ENCODE peak calls at places on chromosomes 6 and 20, in ten cellular contexts. T is mammary epithelial cell, W is WTC11, L is ovary, M is GM20000, D is BE2C, Q is type B pancreatic cell, R is neural progenitor cell, V is lower lobe of right lung, Y is HL-60. P is an unnamed sample.

GRCh38 chr6:128336436-128337095 is 183.8 kb downstream of the PTPRK start:
- DNase-seq in Y (no peak), M (no peak), R (no peak), Q (no peak), W (no peak), L (no peak), T (no peak), D (no peak), V (no peak), P (no peak)

GRCh38 chr20:57361517-57361916 is 10.5 kb downstream of the RAE1 start:
- DNase-seq in T (peak), Q (no peak), L (no peak), Y (no peak), W (no peak), V (no peak), R (no peak), M (no peak), D (no peak), P (no peak)

GRCh38 chr6:102300350-102300749 is 906.8 kb downstream of the GRIK2 start:
- DNase-seq in V (no peak), D (no peak), W (no peak), T (peak), M (no peak), Y (no peak), L (no peak), R (no peak), Q (no peak), P (no peak)

GRCh38 chr6:9307786-9308185 is 872.4 kb upstream of the SLC35B3 start:
- DNase-seq in L (no peak), D (no peak), W (no peak), T (peak), M (no peak), V (no peak), Q (no peak), Y (no peak), R (no peak), P (no peak)

GRCh38 chr20:41608606-41609005 is 9.6 kb downstream of the CHD6 start:
- DNase-seq in M (no peak), Y (no peak), T (no peak), L (no peak), R (no peak), V (no peak), Q (no peak), W (no peak), D (no peak), P (no peak)

GRCh38 chr20:56974499-56975250 is 291.8 kb downstream of the BMP7 start:
- DNase-seq in V (no peak), R (peak), W (peak), Y (peak), Q (no peak), L (no peak), T (peak), D (peak), M (peak), P (no peak)

GRCh38 chr20:24734139-24734538 is 214.9 kb upstream of the CST7 start:
- DNase-seq in L (no peak), R (no peak), D (no peak), W (no peak), T (no peak), M (no peak), V (no peak), Q (no peak), Y (no peak), P (no peak)

GRCh38 chr6:147888374-147888773 is 379.9 kb downstream of the SAMD5 start:
- DNase-seq in M (no peak), Q (no peak), W (no peak), L (no peak), R (no peak), T (no peak), D (no peak), V (no peak), Y (no peak), P (no peak)

GRCh38 chr20:59165794-59166709 is 2.4 kb downstream of the ZNF831 start:
- DNase-seq in T (no peak), W (no peak), Y (no peak), Q (no peak), M (no peak), R (no peak), V (no peak), D (no peak), L (no peak), P (no peak)

GRCh38 chr20:22925613-22925983 is 109.5 kb upstream of the SSTR4 start:
- DNase-seq in M (no peak), W (no peak), V (no peak), R (no peak), Y (no peak), T (no peak), D (no peak), L (no peak), Q (no peak), P (no peak)

GRCh38 chr6:6940031-6940664 is 167.6 kb upstream of the RREB1 start:
- DNase-seq in Q (no peak), Y (no peak), L (no peak), M (no peak), W (no peak), T (no peak), D (no peak), R (no peak), V (no peak), P (no peak)

GRCh38 chr6:94902974-94903628 is 674.2 kb upstream of the MANEA start:
- DNase-seq in Y (no peak), V (no peak), L (no peak), Q (no peak), R (peak), W (peak), D (peak), M (no peak), T (no peak), P (no peak)
- TF ChIP-seq CTCF in Y (no peak), V (no peak), L (no peak), Q (no peak), R (peak), W (no peak), D (no peak), M (no peak), T (no peak), P (no peak)

GRCh38 chr20:21240394-21240793 is 62.7 kb upstream of the XRN2 start:
- DNase-seq in M (no peak), W (peak), Q (no peak), Y (no peak), D (no peak), V (no peak), T (no peak), R (peak), L (no peak), P (no peak)
- TF ChIP-seq CTCF in M (no peak), W (no peak), Q (peak), Y (no peak), D (no peak), V (no peak), T (no peak), R (peak), L (no peak), P (no peak)

GRCh38 chr6:134706153-134706552 is 243.7 kb downstream of the ALDH8A1 start:
- DNase-seq in L (no peak), V (no peak), W (no peak), T (no peak), D (no peak), Q (no peak), R (peak), M (no peak), Y (no peak), P (no peak)
- TF ChIP-seq CTCF in L (no peak), V (no peak), W (no peak), T (no peak), D (no peak), Q (no peak), R (no peak), M (no peak), Y (no peak), P (no peak)

GRCh38 chr20:47154089-47154488 is 202.4 kb downstream of the ZMYND8 start:
- DNase-seq in Q (no peak), M (no peak), R (no peak), Y (no peak), D (no peak), W (no peak), V (no peak), L (no peak), T (no peak), P (no peak)

GRCh38 chr20:47148059-47148458 is 208.4 kb downstream of the ZMYND8 start:
- DNase-seq in R (no peak), L (no peak), V (no peak), T (no peak), Y (no peak), D (no peak), M (no peak), Q (no peak), W (no peak), P (no peak)

GRCh38 chr20:47152078-47152477 is 204.4 kb downstream of the ZMYND8 start:
- DNase-seq in R (no peak), Y (no peak), D (no peak), W (no peak), L (no peak), T (no peak), V (no peak), Q (no peak), M (no peak), P (no peak)

GRCh38 chr20:47149939-47150338 is 206.6 kb downstream of the ZMYND8 start:
- DNase-seq in L (no peak), Y (no peak), D (no peak), R (no peak), T (no peak), M (no peak), V (no peak), W (no peak), Q (no peak), P (no peak)

DNA sequence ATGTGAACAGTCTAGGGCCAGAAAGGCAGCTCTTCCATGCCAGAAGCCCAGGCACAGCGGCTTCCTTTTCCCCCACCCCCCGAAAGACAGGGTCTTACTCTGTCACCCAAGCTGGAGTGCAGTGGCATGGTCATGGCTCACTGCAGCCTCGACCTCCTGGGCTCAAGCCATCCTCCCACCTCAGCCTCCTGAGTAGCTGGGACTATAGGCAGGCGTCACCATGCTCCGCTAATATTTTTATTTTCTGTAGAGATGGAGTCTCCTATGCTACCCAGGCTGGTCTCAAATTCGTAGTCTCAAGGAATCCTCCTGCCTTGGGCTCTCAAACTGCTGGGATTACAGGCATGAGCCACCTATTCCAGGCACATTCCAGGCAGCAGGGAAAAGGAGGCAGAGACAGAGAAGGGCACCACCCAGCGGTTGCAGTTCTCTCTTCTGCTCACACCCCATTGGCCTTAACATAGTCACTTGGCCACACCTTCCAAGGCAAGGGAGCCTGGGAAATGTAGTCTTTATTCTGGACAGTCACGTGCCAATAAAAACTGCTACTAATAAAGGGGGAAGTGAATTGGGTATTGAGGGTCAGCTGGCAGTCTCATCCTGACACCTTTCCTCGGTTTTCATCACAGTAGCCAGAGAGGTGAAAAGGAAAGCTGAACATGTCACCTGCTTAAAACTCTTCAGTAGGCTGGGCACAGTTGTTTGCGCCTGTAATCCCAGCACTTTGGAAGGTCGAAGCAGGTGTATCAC is 205.9 kb downstream of the ZMYND8 start:
- DNase-seq in V (peak), Y (peak), T (peak), R (peak), W (peak), Q (no peak), M (peak), L (peak), D (peak), P (peak)
- TF ChIP-seq CTCF in V (peak), Y (peak), T (peak), R (peak), W (peak), Q (peak), M (no peak), L (no peak), D (peak), P (peak)

DNA sequence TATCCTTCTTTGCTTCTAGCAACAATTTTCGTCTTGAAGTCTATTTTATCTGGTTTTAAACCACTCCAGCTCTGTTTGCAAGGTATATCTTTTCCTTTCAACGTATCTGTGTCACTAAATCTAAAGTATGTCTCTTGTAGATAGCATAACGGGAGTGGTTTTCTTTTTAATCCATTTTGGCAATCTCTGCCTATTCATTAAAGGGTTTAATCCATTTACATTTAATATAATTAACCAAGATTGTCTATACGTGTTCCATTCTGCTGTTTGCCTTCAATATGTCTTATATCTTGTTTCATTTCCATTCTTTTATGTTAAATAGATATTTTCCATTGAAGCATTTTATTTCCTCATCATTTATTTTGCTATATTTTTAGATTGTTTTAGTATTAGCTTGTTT is 587.9 kb downstream of the C6orf118 start:
- DNase-seq in L (no peak), W (no peak), T (no peak), Q (no peak), V (no peak), D (no peak), Y (no peak), R (no peak), M (no peak), P (no peak)
- TF ChIP-seq CTCF in L (no peak), W (no peak), T (no peak), Q (no peak), V (no peak), D (no peak), Y (no peak), R (no peak), M (no peak), P (no peak)

GRCh38 chr6:1312193-1312443 is 220 bp downstream of the FOXQ1 start:
- DNase-seq in T (no peak), Y (no peak), D (no peak), R (no peak), V (no peak), M (peak), W (no peak), L (no peak), Q (no peak), P (no peak)

GRCh38 chr6:1310628-1311399 is 1.1 kb upstream of the FOXQ1 start:
- DNase-seq in D (no peak), M (no peak), Q (no peak), V (peak), T (peak), R (peak), Y (no peak), L (no peak), W (peak), P (no peak)

GRCh38 chr6:1313364-1313754 is 1.5 kb downstream of the FOXQ1 start:
- DNase-seq in V (no peak), R (no peak), Y (no peak), M (peak), W (no peak), D (no peak), T (no peak), L (no peak), Q (no peak), P (no peak)

GRCh38 chr6:1312444-1313363 is 806 bp downstream of the FOXQ1 start:
- DNase-seq in Y (peak), M (peak), W (peak), V (peak), T (peak), R (peak), L (no peak), D (no peak), Q (no peak), P (peak)

DNA sequence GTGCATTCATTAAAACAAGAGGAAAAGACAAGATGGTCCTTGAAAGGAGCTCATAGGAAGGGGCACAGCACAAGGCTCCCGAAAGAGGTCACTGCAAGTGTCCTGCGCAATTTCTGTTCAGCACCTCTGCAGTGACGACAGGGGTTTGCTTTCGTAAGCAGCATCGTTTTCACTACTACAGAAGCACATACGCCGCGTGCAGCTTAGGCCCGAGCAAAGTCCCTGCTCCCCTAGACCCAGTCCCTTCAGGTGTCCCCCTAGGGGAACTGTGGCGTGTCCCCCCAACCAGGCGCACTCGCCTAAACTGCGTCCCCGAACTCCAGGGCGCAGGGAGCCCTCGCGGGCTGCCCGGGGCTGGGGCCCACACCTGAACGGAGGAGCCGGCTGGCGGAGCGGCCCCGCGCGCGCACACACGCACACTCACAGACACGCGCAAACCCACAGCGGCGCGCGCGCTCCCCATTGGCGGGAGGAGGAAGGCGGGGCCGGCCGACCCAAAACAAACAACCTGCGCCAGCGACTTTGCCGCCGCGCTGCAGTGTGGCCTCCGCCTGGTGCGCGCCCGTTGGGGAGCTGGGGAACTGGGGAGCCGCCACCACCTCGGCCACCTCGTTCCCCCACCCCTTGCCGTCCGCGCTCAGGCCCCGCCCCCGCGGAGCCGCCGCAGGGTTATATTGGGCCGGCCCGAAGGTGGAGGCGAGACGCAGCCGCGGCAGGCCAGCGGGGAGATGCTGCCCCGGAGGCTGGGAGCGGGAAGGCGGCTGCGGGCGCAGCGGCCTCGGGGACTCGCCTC is at the start of gene FOXQ1:
- DNase-seq in W (peak), R (peak), Q (peak), T (peak), V (peak), M (peak), L (no peak), D (no peak), Y (peak), P (no peak)
- TF ChIP-seq CTCF in W (no peak), R (no peak), Q (no peak), T (no peak), V (peak), M (no peak), L (no peak), D (no peak), Y (no peak), P (no peak)

GRCh38 chr6:160730911-160731310 is 28.9 kb downstream of the PLG start:
- DNase-seq in M (no peak), L (no peak), V (no peak), D (peak), R (peak), Y (peak), T (peak), Q (no peak), W (peak), P (no peak)
- TF ChIP-seq CTCF in M (no peak), L (no peak), V (no peak), D (peak), R (peak), Y (no peak), T (peak), Q (peak), W (peak), P (no peak)

DNA sequence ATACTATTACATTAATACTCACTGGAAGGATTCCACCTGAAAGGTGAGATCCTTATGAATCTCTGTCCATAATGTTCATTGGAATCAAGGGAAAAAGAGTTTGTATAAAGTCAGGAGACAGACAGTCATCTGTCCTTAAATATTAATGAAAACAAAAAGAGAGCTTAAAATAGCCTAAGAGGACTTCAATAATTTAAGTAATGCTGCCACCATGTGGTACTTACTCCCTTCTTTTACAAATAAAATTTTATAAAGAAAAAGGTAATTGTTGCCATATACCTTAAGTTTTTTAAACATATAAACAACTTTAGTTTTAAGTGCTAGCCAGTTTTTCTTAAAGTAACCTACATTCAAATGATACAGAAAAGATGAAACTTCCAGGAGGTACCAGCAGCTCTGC is 5.1 kb downstream of the BLOC1S5 start:
- DNase-seq in R (no peak), V (no peak), L (no peak), T (no peak), M (peak), Q (no peak), D (no peak), Y (no peak), W (no peak), P (no peak)
- TF ChIP-seq CTCF in R (peak), V (peak), L (peak), T (peak), M (no peak), Q (peak), D (peak), Y (no peak), W (no peak), P (peak)

GRCh38 chr6:166204852-166205650 is 37.4 kb upstream of the TBXT start:
- DNase-seq in R (peak), D (no peak), M (no peak), Y (no peak), L (no peak), V (no peak), W (no peak), T (no peak), Q (no peak), P (no peak)
- TF ChIP-seq CTCF in R (peak), D (peak), M (no peak), Y (no peak), L (no peak), V (no peak), W (no peak), T (no peak), Q (peak), P (no peak)